ENCODE peak calls at places on chromosomes 3 and 15, in nine cellular contexts. I, K, G, A, S, V, N, T and C are unnamed samples.

GRCh38 chr3:46280105-46280797 is 38.0 kb downstream of the CCR3 start:
- DNase-seq in I (no peak), K (no peak), G (no peak), A (no peak), S (peak; percentile 35), V (peak; percentile 9), N (peak; percentile 51), T (peak; percentile 15), C (no peak)

GRCh38 chr15:27660676-27661075 is 438.4 kb downstream of the OCA2 start:
- DNase-seq in I (no peak), K (no peak), G (no peak), A (no peak), S (no peak), V (no peak), N (no peak), T (no peak), C (no peak)

GRCh38 chr3:194930439-194931204 is 244.9 kb downstream of the FAM43A start:
- DNase-seq in I (no peak), K (peak; percentile 49), G (no peak), A (no peak), S (no peak), V (peak; percentile 79), N (no peak), T (peak; percentile 72), C (no peak)

GRCh38 chr3:71048948-71049347 is 534.6 kb downstream of the FOXP1 start:
- DNase-seq in I (no peak), K (peak; percentile 50), G (no peak), A (no peak), S (no peak), V (no peak), N (no peak), T (peak; percentile 61), C (no peak)

GRCh38 chr3:98701276-98701675 is 61.9 kb upstream of the ST3GAL6 start:
- DNase-seq in I (no peak), K (no peak), G (no peak), A (no peak), S (no peak), V (no peak), N (no peak), T (no peak), C (no peak)

GRCh38 chr15:59170295-59170881 is 36.3 kb upstream of the LDHAL6B start:
- DNase-seq in I (peak; percentile 14), K (peak; percentile 23), G (peak; percentile 91), A (peak; percentile 86), S (no peak), V (peak; percentile 46), N (no peak), T (peak; percentile 21), C (no peak)

GRCh38 chr3:119173325-119173724 is at the start of gene UPK1B:
- DNase-seq in I (no peak), K (no peak), G (no peak), A (no peak), S (no peak), V (no peak), N (no peak), T (no peak), C (no peak)

GRCh38 chr15:91961357-91961756 is 107.8 kb downstream of the SLCO3A1 start:
- DNase-seq in I (no peak), K (no peak), G (no peak), A (no peak), S (no peak), V (no peak), N (no peak), T (no peak), C (no peak)

GRCh38 chr15:63500265-63501250 is 3.8 kb upstream of the USP3 start:
- DNase-seq in I (no peak), K (no peak), G (no peak), A (no peak), S (no peak), V (no peak), N (no peak), T (no peak), C (no peak)

GRCh38 chr3:156498307-156498706 is 56.6 kb downstream of the SSR3 start:
- DNase-seq in I (no peak), K (no peak), G (no peak), A (no peak), S (no peak), V (no peak), N (no peak), T (no peak), C (no peak)

GRCh38 chr3:22318325-22318724 is 567.3 kb upstream of the ZNF385D start:
- DNase-seq in I (no peak), K (no peak), G (no peak), A (no peak), S (no peak), V (no peak), N (no peak), T (no peak), C (no peak)

GRCh38 chr3:141408596-141408995 is 40.3 kb downstream of the ZBTB38 start:
- DNase-seq in I (no peak), K (no peak), G (no peak), A (no peak), S (no peak), V (no peak), N (no peak), T (no peak), C (no peak)
- H3K27ac ChIP-seq in I (peak overlapping the region; percentile 95), K (peak overlapping the region; percentile 99), G (peak overlapping the region; percentile 99), A (no peak overlapping the region), S (no peak overlapping the region), V (no peak overlapping the region), N (no peak overlapping the region), T (no peak overlapping the region), C (no peak overlapping the region)

GRCh38 chr15:31088672-31089360 is 12.7 kb downstream of the TRPM1 start:
- DNase-seq in I (no peak), K (no peak), G (no peak), A (no peak), S (no peak), V (no peak), N (no peak), T (no peak), C (no peak)
- H3K4me1 ChIP-seq in I (peaks cover under 1% of the 10 kb centered on the region), K (no peaks in the 10 kb centered on the region), G (no peaks in the 10 kb centered on the region), A (peaks cover 1% of the 10 kb centered on the region), S (no peaks in the 10 kb centered on the region), V (peaks cover 14% of the 10 kb centered on the region), N (no peaks in the 10 kb centered on the region), T (peaks cover 23% of the 10 kb centered on the region), C (no peaks in the 10 kb centered on the region)

GRCh38 chr3:108079043-108079442 is 11.8 kb downstream of the CD47 start:
- DNase-seq in I (no peak), K (no peak), G (no peak), A (no peak), S (no peak), V (no peak), N (no peak), T (no peak), C (no peak)

GRCh38 chr3:108076564-108076963 is 14.3 kb downstream of the CD47 start:
- DNase-seq in I (no peak), K (no peak), G (no peak), A (no peak), S (no peak), V (no peak), N (no peak), T (no peak), C (no peak)

GRCh38 chr3:108079877-108080276 is 11.0 kb downstream of the CD47 start:
- DNase-seq in I (no peak), K (no peak), G (no peak), A (no peak), S (no peak), V (no peak), N (no peak), T (no peak), C (no peak)
- H3K27ac ChIP-seq in I (no peak overlapping the region), K (no peak overlapping the region), G (no peak overlapping the region), A (no peak overlapping the region), S (no peak overlapping the region), V (no peak overlapping the region), N (no peak overlapping the region), T (peak overlapping the region; percentile 38), C (no peak overlapping the region)

GRCh38 chr3:124640907-124641306 is 89.3 kb upstream of the UMPS start:
- DNase-seq in I (no peak), K (no peak), G (no peak), A (no peak), S (no peak), V (no peak), N (no peak), T (no peak), C (no peak)

GRCh38 chr3:124643453-124643852 is 86.8 kb upstream of the UMPS start:
- DNase-seq in I (no peak), K (no peak), G (no peak), A (no peak), S (no peak), V (no peak), N (no peak), T (no peak), C (no peak)

GRCh38 chr3:124636101-124636862 is 94.0 kb upstream of the UMPS start:
- DNase-seq in I (no peak), K (no peak), G (no peak), A (no peak), S (no peak), V (peak; percentile 1), N (no peak), T (no peak), C (no peak)

GRCh38 chr3:124636863-124637296 is 93.4 kb upstream of the UMPS start:
- DNase-seq in I (no peak), K (no peak), G (no peak), A (no peak), S (no peak), V (no peak), N (no peak), T (no peak), C (no peak)

DNA sequence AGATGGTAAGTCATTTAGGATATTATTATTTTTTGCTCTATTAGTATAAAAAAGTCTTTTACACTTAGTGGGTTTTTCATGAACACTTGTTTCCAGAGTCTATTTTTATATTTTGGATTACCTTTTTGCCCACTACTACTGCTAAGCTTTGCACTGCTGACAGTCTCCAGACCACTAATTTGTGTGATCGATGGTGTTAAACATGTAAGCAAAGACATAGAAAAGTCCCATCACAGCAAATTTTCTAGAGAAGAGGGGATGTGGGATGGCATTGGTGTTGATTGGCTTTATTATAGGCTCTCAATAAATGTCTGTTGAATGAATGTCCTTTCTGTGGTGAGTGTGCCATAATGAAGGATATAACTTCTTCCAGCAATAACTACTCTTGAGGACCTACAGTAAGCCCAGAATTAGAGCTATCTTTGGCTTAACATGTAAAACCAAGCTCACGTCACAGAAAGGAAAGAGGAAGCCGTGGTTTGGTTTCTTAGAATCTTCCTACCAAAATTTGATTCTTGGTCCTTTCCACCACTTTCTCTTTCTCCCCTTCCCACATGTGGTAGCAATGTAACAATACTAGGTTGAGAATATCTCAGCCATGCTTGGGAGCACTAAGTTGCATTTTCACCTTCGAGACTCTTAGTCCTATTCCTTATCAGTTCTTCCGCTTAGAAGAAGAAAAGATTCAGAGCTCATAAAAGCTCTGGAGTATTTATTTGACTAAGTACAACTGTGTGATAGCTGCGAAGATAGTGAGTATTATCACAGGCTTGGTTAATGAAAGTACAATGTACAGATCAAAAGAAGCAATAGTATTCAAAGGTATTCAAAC is 90.6 kb upstream of the UMPS start:
- DNase-seq in I (no peak), K (no peak), G (no peak), A (no peak), S (no peak), V (no peak), N (no peak), T (no peak), C (no peak)
- H3K4me1 ChIP-seq in I (peaks cover 4% of the 10 kb centered on the region), K (no peaks in the 10 kb centered on the region), G (no peaks in the 10 kb centered on the region), A (no peaks in the 10 kb centered on the region), S (no peaks in the 10 kb centered on the region), V (no peaks in the 10 kb centered on the region), N (peaks cover 7% of the 10 kb centered on the region), T (no peaks in the 10 kb centered on the region), C (no peaks in the 10 kb centered on the region)